ENCODE peak calls at places on chromosomes 4 and X, in four cellular contexts. One of them, this sample, is unnamed.

GRCh38 chrX:107738768-107739167 is 36.8 kb downstream of the TSC22D3 start:
- DNase-seq in left ventricle myocardium inferior: no peak
- DNase-seq in fibroblast of lung: no peak
- DNase-seq in Karpas-422: no peak
- DNase-seq in this sample: no peak

GRCh38 chr4:105189855-105190650 is 43.4 kb downstream of the TET2 start:
- DNase-seq in Karpas-422: no peak
- DNase-seq in left ventricle myocardium inferior: no peak
- DNase-seq in fibroblast of lung: no peak
- DNase-seq in this sample: no peak

GRCh38 chrX:37787353-37787869 is 7.6 kb downstream of the CYBB start:
- DNase-seq in left ventricle myocardium inferior: no peak
- DNase-seq in fibroblast of lung: no peak
- DNase-seq in Karpas-422: peak
- DNase-seq in this sample: no peak

GRCh38 chr4:73019462-73020047 is 50.0 kb downstream of the COX18 start:
- DNase-seq in fibroblast of lung: peak
- DNase-seq in Karpas-422: peak
- DNase-seq in left ventricle myocardium inferior: no peak
- DNase-seq in this sample: peak

GRCh38 chrX:34886011-34886410 is 56.6 kb upstream of the FAM47B start:
- DNase-seq in Karpas-422: no peak
- DNase-seq in left ventricle myocardium inferior: no peak
- DNase-seq in fibroblast of lung: no peak
- DNase-seq in this sample: peak

GRCh38 chr4:185286571-185286970 is 77.2 kb downstream of the SNX25 start:
- DNase-seq in Karpas-422: no peak
- DNase-seq in left ventricle myocardium inferior: no peak
- DNase-seq in fibroblast of lung: peak
- DNase-seq in this sample: no peak

GRCh38 chr4:1759170-1759817 is 33.8 kb upstream of the FGFR3 start:
- DNase-seq in Karpas-422: no peak
- DNase-seq in left ventricle myocardium inferior: no peak
- DNase-seq in fibroblast of lung: no peak
- DNase-seq in this sample: no peak

GRCh38 chr4:36269116-36269515 is 12.3 kb upstream of the DTHD1 start:
- DNase-seq in left ventricle myocardium inferior: no peak
- DNase-seq in fibroblast of lung: no peak
- DNase-seq in Karpas-422: no peak
- DNase-seq in this sample: no peak

GRCh38 chr4:138542191-138542771 is 300.1 kb upstream of the SLC7A11 start:
- DNase-seq in Karpas-422: no peak
- DNase-seq in fibroblast of lung: peak
- DNase-seq in left ventricle myocardium inferior: no peak
- DNase-seq in this sample: no peak

GRCh38 chrX:34638116-34638515 is 19.0 kb downstream of the TMEM47 start:
- DNase-seq in Karpas-422: peak
- DNase-seq in left ventricle myocardium inferior: no peak
- DNase-seq in fibroblast of lung: peak
- DNase-seq in this sample: peak

GRCh38 chrX:71621644-71622346 is 3.5 kb upstream of the CXCR3 start:
- DNase-seq in left ventricle myocardium inferior: no peak
- DNase-seq in Karpas-422: no peak
- DNase-seq in fibroblast of lung: peak
- DNase-seq in this sample: peak

GRCh38 chr4:4746444-4746843 is 113.0 kb upstream of the MSX1 start:
- DNase-seq in fibroblast of lung: no peak
- DNase-seq in left ventricle myocardium inferior: no peak
- DNase-seq in Karpas-422: no peak
- DNase-seq in this sample: no peak
- H3K4me3 ChIP-seq in fibroblast of lung: no peak
- H3K4me3 ChIP-seq in left ventricle myocardium inferior: no peak
- H3K4me3 ChIP-seq in Karpas-422: no peak
- H3K4me3 ChIP-seq in this sample: no peak

GRCh38 chr4:8277356-8278008 is 7.9 kb downstream of the HTRA3 start:
- DNase-seq in fibroblast of lung: no peak
- DNase-seq in Karpas-422: no peak
- DNase-seq in left ventricle myocardium inferior: peak
- DNase-seq in this sample: no peak

GRCh38 chr4:8278009-8278395 is 8.4 kb downstream of the HTRA3 start:
- DNase-seq in fibroblast of lung: peak
- DNase-seq in Karpas-422: no peak
- DNase-seq in left ventricle myocardium inferior: peak
- DNase-seq in this sample: no peak

GRCh38 chr4:8280158-8280875 is 10.8 kb downstream of the HTRA3 start:
- DNase-seq in left ventricle myocardium inferior: peak
- DNase-seq in fibroblast of lung: no peak
- DNase-seq in Karpas-422: no peak
- DNase-seq in this sample: no peak

GRCh38 chr4:8279321-8280157 is 10.0 kb downstream of the HTRA3 start:
- DNase-seq in fibroblast of lung: no peak
- DNase-seq in Karpas-422: no peak
- DNase-seq in left ventricle myocardium inferior: peak
- DNase-seq in this sample: no peak

DNA sequence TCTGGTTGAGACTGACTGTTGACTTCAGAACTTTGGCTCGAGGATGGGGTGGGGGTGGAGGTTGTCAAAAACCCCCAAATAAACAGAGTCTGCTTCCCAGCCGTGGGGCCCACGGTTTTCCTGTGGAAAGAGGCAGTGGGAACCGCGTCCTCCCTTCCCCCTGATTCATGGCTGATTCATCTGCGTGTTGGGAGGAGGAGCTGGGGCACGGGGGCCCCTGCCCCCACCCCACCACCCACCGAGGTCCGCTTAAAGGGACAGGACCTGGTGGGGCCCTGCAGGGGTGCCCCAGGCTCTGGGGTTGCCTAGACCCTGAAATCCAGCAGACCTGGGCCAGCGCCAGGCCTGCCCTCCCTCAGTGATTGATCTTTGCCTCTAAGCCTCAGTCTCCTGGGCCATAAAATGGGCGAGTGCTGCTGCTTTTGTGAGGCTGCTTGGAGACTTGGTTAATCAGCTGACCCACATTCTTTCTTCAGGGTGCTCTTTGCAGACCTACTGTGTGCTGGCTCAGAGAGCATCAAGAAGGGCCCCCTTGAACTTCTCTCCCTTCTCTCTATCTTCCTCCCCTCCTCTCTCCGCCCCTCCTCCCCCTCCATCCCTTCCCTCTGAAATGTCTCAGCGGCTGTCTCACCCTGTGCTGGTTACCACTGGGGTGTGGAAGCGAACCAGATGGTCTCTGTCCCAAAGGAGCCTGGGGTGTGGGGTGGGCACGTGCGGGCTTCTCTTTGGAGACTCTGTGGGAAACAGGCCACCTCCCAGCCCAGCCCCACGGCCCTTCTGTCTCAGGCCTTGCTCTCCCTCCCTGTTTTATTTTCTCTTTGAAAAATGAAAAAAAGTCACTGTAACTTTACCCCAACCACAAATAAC is 9.1 kb downstream of the HTRA3 start:
- DNase-seq in Karpas-422: no peak
- DNase-seq in left ventricle myocardium inferior: peak
- DNase-seq in fibroblast of lung: peak
- DNase-seq in this sample: peak
- H3K4me3 ChIP-seq in Karpas-422: no peak
- H3K4me3 ChIP-seq in left ventricle myocardium inferior: no peak
- H3K4me3 ChIP-seq in fibroblast of lung: no peak
- H3K4me3 ChIP-seq in this sample: no peak

DNA sequence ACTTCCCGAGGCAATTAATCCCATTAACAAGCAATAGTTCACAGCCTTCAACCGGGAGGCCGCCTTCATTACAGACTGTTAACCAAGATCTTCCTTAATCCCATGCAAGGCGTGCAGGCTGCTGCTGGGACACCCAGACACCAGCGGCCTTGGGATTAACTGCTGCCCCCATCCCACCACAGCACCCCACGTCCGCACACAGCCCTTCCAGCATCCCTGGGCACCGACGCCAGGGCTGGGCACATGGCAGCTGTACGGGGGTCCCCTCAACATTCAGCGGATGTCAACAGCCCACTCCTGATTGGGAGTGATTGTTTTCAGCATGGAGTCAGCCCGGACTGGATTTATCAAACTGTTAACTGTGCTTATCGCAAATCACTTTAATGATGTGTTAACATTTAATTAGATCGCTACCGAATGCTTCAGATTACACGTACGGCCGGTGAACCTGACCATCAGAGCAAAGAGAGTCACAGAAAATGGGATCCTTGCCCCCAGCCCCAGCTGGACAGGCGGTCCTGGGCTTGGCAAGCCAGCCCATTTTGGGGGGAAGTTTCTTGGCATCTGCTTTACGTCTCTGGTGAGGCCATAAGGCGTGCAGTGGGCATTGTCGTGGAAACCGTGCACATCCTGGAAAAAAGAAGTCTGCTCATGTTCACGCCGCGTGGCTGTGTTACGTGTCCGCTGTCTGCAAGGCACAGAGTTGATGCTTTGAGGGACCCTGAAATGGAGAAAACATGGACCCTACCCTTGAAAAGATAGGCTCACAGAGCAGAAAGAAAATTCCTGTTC is 126.4 kb downstream of the HMX1 start:
- DNase-seq in left ventricle myocardium inferior: no peak
- DNase-seq in fibroblast of lung: no peak
- DNase-seq in Karpas-422: no peak
- DNase-seq in this sample: no peak
- H3K4me3 ChIP-seq in left ventricle myocardium inferior: no peak
- H3K4me3 ChIP-seq in fibroblast of lung: no peak
- H3K4me3 ChIP-seq in Karpas-422: no peak
- H3K4me3 ChIP-seq in this sample: no peak

GRCh38 chrX:77448170-77448569 is 981 bp downstream of the FGF16 start:
- DNase-seq in left ventricle myocardium inferior: no peak
- DNase-seq in fibroblast of lung: no peak
- DNase-seq in Karpas-422: no peak
- DNase-seq in this sample: no peak
- H3K4me3 ChIP-seq in left ventricle myocardium inferior: peak
- H3K4me3 ChIP-seq in fibroblast of lung: no peak
- H3K4me3 ChIP-seq in Karpas-422: no peak
- H3K4me3 ChIP-seq in this sample: no peak

DNA sequence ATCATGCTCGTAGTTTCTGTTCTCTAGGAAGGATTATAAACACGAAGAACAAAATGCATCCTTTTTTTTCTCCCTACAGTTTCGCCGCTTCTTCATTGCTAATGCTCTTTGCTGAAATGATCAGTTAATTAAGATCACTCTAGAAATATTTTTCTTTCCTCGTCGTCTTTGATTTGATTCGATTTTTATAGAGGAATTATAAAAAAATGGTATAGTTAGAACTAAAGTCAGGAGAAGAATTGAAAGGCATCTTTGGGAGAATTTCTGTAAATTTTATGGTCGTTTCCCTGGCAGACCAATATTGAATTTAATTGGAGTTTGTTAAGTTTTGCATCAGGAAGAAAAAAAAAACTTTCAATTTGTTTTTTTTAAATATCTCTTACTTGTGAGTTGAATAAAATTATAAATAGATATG is 1.1 kb upstream of the NKX3-2 start:
- DNase-seq in Karpas-422: no peak
- DNase-seq in left ventricle myocardium inferior: no peak
- DNase-seq in fibroblast of lung: no peak
- DNase-seq in this sample: no peak
- H3K4me3 ChIP-seq in Karpas-422: no peak
- H3K4me3 ChIP-seq in left ventricle myocardium inferior: peak
- H3K4me3 ChIP-seq in fibroblast of lung: peak
- H3K4me3 ChIP-seq in this sample: no peak

GRCh38 chr4:143406523-143406922 is 69.8 kb downstream of the GAB1 start:
- DNase-seq in Karpas-422: no peak
- DNase-seq in fibroblast of lung: peak
- DNase-seq in left ventricle myocardium inferior: peak
- DNase-seq in this sample: peak

GRCh38 chr4:143402776-143403550 is 66.3 kb downstream of the GAB1 start:
- DNase-seq in left ventricle myocardium inferior: no peak
- DNase-seq in fibroblast of lung: no peak
- DNase-seq in Karpas-422: no peak
- DNase-seq in this sample: no peak

GRCh38 chr4:143405197-143405730 is 68.6 kb downstream of the GAB1 start:
- DNase-seq in fibroblast of lung: no peak
- DNase-seq in Karpas-422: no peak
- DNase-seq in left ventricle myocardium inferior: no peak
- DNase-seq in this sample: no peak

GRCh38 chr4:143404555-143404954 is 67.9 kb downstream of the GAB1 start:
- DNase-seq in left ventricle myocardium inferior: no peak
- DNase-seq in Karpas-422: no peak
- DNase-seq in fibroblast of lung: no peak
- DNase-seq in this sample: no peak

DNA sequence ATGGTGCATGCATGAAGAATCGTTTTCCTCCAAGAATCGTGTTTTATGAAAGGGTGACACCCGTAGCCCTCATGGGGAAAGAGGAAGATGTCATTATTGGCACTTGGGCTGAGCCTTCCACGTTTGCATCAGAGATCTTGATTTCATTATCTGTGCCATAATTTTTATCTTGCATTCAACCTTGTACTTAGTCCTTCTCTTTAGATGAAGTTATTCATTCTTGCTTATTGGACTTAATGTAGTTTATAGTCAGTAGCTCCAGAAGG is 66.8 kb downstream of the GAB1 start:
- DNase-seq in left ventricle myocardium inferior: no peak
- DNase-seq in fibroblast of lung: no peak
- DNase-seq in Karpas-422: no peak
- DNase-seq in this sample: no peak
- H3K4me3 ChIP-seq in left ventricle myocardium inferior: peak
- H3K4me3 ChIP-seq in fibroblast of lung: no peak
- H3K4me3 ChIP-seq in Karpas-422: no peak
- H3K4me3 ChIP-seq in this sample: no peak

GRCh38 chr4:94506822-94507221 is 55.1 kb downstream of the PDLIM5 start:
- DNase-seq in Karpas-422: no peak
- DNase-seq in fibroblast of lung: no peak
- DNase-seq in left ventricle myocardium inferior: no peak
- DNase-seq in this sample: no peak

GRCh38 chr4:94508256-94508655 is 56.5 kb downstream of the PDLIM5 start:
- DNase-seq in left ventricle myocardium inferior: no peak
- DNase-seq in Karpas-422: no peak
- DNase-seq in fibroblast of lung: no peak
- DNase-seq in this sample: peak

GRCh38 chr4:94507708-94508107 is 56.0 kb downstream of the PDLIM5 start:
- DNase-seq in fibroblast of lung: peak
- DNase-seq in left ventricle myocardium inferior: peak
- DNase-seq in Karpas-422: no peak
- DNase-seq in this sample: peak

GRCh38 chr4:94508841-94509240 is 57.1 kb downstream of the PDLIM5 start:
- DNase-seq in Karpas-422: no peak
- DNase-seq in left ventricle myocardium inferior: no peak
- DNase-seq in fibroblast of lung: no peak
- DNase-seq in this sample: peak

DNA sequence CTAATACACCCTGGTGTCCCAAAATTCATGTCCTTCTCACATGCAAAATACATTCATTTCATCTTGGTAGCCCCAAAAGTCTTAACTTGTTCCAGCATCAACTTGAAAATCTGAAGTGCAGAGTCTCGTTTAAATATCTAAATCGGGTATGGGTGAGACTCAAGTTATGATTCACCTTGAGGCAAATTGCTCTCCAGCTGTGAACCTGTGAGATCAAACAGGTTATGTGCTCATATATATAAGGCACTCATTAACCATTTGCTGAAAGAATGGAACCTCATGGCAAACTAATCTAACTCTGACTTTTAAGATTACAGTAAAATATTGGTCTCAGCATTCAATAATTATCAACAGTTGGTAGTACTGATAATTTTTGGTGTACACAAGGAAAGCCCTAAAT is 55.5 kb downstream of the PDLIM5 start:
- DNase-seq in left ventricle myocardium inferior: no peak
- DNase-seq in Karpas-422: no peak
- DNase-seq in fibroblast of lung: peak
- DNase-seq in this sample: no peak
- H3K4me3 ChIP-seq in left ventricle myocardium inferior: peak
- H3K4me3 ChIP-seq in Karpas-422: no peak
- H3K4me3 ChIP-seq in fibroblast of lung: no peak
- H3K4me3 ChIP-seq in this sample: no peak

GRCh38 chr4:153346031-153346430 is 1.5 kb downstream of the MND1 start:
- DNase-seq in left ventricle myocardium inferior: no peak
- DNase-seq in Karpas-422: peak
- DNase-seq in fibroblast of lung: no peak
- DNase-seq in this sample: no peak
- H3K4me3 ChIP-seq in left ventricle myocardium inferior: peak
- H3K4me3 ChIP-seq in Karpas-422: peak
- H3K4me3 ChIP-seq in fibroblast of lung: peak
- H3K4me3 ChIP-seq in this sample: no peak